ENCODE peak calls at places on chromosomes 1 and 21, in eight cellular contexts. F is GM12891; Q is activated CD4-positive, alpha-beta T cell treated with anti-CD3 and anti-CD28 coated beads for 48 hours; X is mucosa of descending colon; H is AML-193; R is GM23248; V is NCI-H748 treated with DMSO at 0.1 percent for 48 hours; Z is NCI-H1930. N is an unnamed sample.

GRCh38 chr21:34582506-34583150 is 32.3 kb downstream of the RCAN1 start:
- DNase-seq in F (peak), Q (peak), Z (peak), V (no peak), R (peak), H (peak), X (peak), N (peak)

GRCh38 chr1:169109561-169110134 is 3.2 kb downstream of the ATP1B1 start:
- DNase-seq in H (peak), V (no peak), Z (no peak), X (no peak), F (no peak), Q (no peak), R (no peak), N (peak)

GRCh38 chr1:114105401-114105979 is 48.2 kb downstream of the SYT6 start:
- DNase-seq in Q (no peak), Z (no peak), R (peak), X (no peak), V (no peak), H (no peak), F (no peak), N (no peak)

GRCh38 chr1:52706941-52707926 is 9.1 kb upstream of the COA7 start:
- DNase-seq in Z (no peak), F (no peak), Q (no peak), R (no peak), V (no peak), H (no peak), X (peak), N (peak)

GRCh38 chr21:45510466-45510955 is 31.7 kb downstream of the SLC19A1 start:
- DNase-seq in V (no peak), F (no peak), Z (no peak), X (peak), Q (no peak), R (no peak), H (no peak), N (no peak)

GRCh38 chr1:214864896-214865688 is 217.4 kb upstream of the KCNK2 start:
- DNase-seq in X (no peak), R (peak), V (no peak), F (no peak), Q (no peak), H (no peak), Z (no peak), N (no peak)

GRCh38 chr1:56482486-56482885 is 96.9 kb downstream of the PLPP3 start:
- DNase-seq in F (no peak), X (no peak), Q (no peak), Z (no peak), V (no peak), H (no peak), R (no peak), N (no peak)

GRCh38 chr1:188888387-188888786 is 1589.3 kb downstream of the BRINP3 start:
- DNase-seq in V (no peak), Q (no peak), H (no peak), X (no peak), R (no peak), F (no peak), Z (no peak), N (no peak)

GRCh38 chr1:6538958-6539357 is 15.4 kb downstream of the NOL9 start:
- DNase-seq in V (no peak), Z (no peak), X (no peak), H (no peak), Q (no peak), F (no peak), R (peak), N (no peak)

GRCh38 chr1:148290881-148291280 is 138.8 kb upstream of the NBPF11 start:
- DNase-seq in H (no peak), V (no peak), Q (no peak), R (peak), F (no peak), X (no peak), Z (no peak), N (no peak)

GRCh38 chr1:41741244-41741643 is 177.5 kb downstream of the HIVEP3 start:
- DNase-seq in Q (peak), H (no peak), Z (no peak), R (no peak), X (no peak), F (no peak), V (no peak), N (no peak)

GRCh38 chr1:234474375-234474774 is 4.6 kb downstream of the TARBP1 start:
- DNase-seq in X (no peak), Z (no peak), Q (no peak), H (no peak), R (no peak), F (no peak), V (no peak), N (no peak)

GRCh38 chr1:8472668-8473067 is 154.8 kb downstream of the SLC45A1 start:
- DNase-seq in R (no peak), H (no peak), X (no peak), Z (no peak), F (no peak), V (no peak), Q (peak), N (no peak)

GRCh38 chr1:223760833-223761232 is 48.5 kb downstream of the CAPN2 start:
- DNase-seq in Z (no peak), Q (no peak), H (no peak), V (no peak), F (no peak), X (no peak), R (no peak), N (no peak)

GRCh38 chr1:5620997-5621396 is 371.2 kb downstream of the NPHP4 start:
- DNase-seq in X (no peak), V (peak), Q (no peak), F (no peak), Z (peak), H (no peak), R (peak), N (peak)

GRCh38 chr21:17387030-17387617 is 125.7 kb upstream of the CXADR start:
- DNase-seq in H (peak), X (no peak), R (peak), Q (peak), Z (peak), F (peak), V (peak), N (peak)

GRCh38 chr1:224859651-224860050 is 69.8 kb upstream of the DNAH14 start:
- DNase-seq in Q (peak), X (no peak), Z (no peak), H (no peak), F (no peak), R (no peak), V (no peak), N (no peak)

GRCh38 chr1:230029244-230029643 is 37.8 kb upstream of the GALNT2 start:
- DNase-seq in Q (no peak), R (no peak), Z (no peak), X (peak), V (no peak), H (no peak), F (no peak), N (no peak)

GRCh38 chr1:201023517-201023902 is at the start of gene KIF21B:
- DNase-seq in Q (peak), Z (peak), F (peak), X (peak), V (peak), R (peak), H (peak), N (peak)

GRCh38 chr21:34632498-34632897 is 17.6 kb upstream of the RCAN1 start:
- DNase-seq in R (no peak), V (no peak), Q (no peak), H (no peak), Z (no peak), F (no peak), X (no peak), N (no peak)

GRCh38 chr21:33890187-33890586 is 25.4 kb downstream of the ATP5PO start:
- DNase-seq in H (no peak), R (no peak), X (no peak), Z (no peak), Q (no peak), V (no peak), F (no peak), N (no peak)

GRCh38 chr1:156900019-156900718 is 6.7 kb downstream of the PEAR1 start:
- DNase-seq in X (no peak), Q (no peak), R (peak), F (no peak), H (no peak), V (no peak), Z (no peak), N (no peak)

GRCh38 chr1:37255111-37255795 is 219.1 kb upstream of the ZC3H12A start:
- DNase-seq in Z (no peak), H (no peak), F (peak), Q (peak), X (no peak), R (peak), V (peak), N (peak)

GRCh38 chr1:110412576-110412975 is 5.1 kb upstream of the LAMTOR5 start:
- DNase-seq in F (peak), H (peak), Q (peak), V (peak), R (peak), Z (peak), X (peak), N (peak)

GRCh38 chr1:176241385-176242015 is 34.4 kb upstream of the COP1 start:
- DNase-seq in X (no peak), V (no peak), Z (peak), R (peak), F (no peak), Q (peak), H (no peak), N (no peak)

GRCh38 chr1:157504646-157505045 is 47.7 kb downstream of the FCRL5 start:
- DNase-seq in R (no peak), H (no peak), F (no peak), Q (no peak), Z (no peak), V (no peak), X (no peak), N (no peak)

GRCh38 chr1:10624256-10625050 is 149.7 kb downstream of the PEX14 start:
- DNase-seq in H (no peak), F (no peak), V (no peak), Q (no peak), R (no peak), X (no peak), Z (no peak), N (no peak)

GRCh38 chr1:84434081-84434755 is 35.9 kb downstream of the DNASE2B start:
- DNase-seq in Z (no peak), X (no peak), H (no peak), F (no peak), Q (no peak), V (no peak), R (no peak), N (no peak)

GRCh38 chr1:234656981-234657651 is 47.1 kb upstream of the IRF2BP2 start:
- DNase-seq in H (peak), Q (peak), V (no peak), X (no peak), Z (no peak), R (peak), F (no peak), N (peak)

GRCh38 chr1:28450561-28450960 is 55.3 kb upstream of the RCC1 start:
- DNase-seq in X (no peak), F (no peak), R (no peak), V (no peak), Z (no peak), Q (no peak), H (no peak), N (no peak)

GRCh38 chr1:239164451-239165180 is 221.8 kb upstream of the CHRM3 start:
- DNase-seq in H (no peak), Q (no peak), F (no peak), V (no peak), Z (no peak), X (no peak), R (no peak), N (no peak)

GRCh38 chr1:35835398-35835797 is 27.6 kb downstream of the AGO4 start:
- DNase-seq in H (no peak), Q (no peak), F (no peak), X (no peak), Z (no peak), R (no peak), V (no peak), N (no peak)

GRCh38 chr1:216604771-216605170 is 118.5 kb downstream of the ESRRG start:
- DNase-seq in Q (no peak), R (no peak), H (no peak), F (no peak), Z (peak), X (no peak), V (no peak), N (no peak)

GRCh38 chr1:101003012-101003650 is 22.5 kb downstream of the DPH5 start:
- DNase-seq in V (no peak), X (no peak), Q (no peak), H (no peak), R (no peak), F (no peak), Z (no peak), N (no peak)